ENCODE peak calls at places on chromosome 21, in ten cellular contexts. L, P, R, Z, F, D, V, G, S and A are unnamed samples.

GRCh38 chr21:30337644-30338170 is at the start of gene KRTAP27-1:
- DNase-seq in D (no peak), G (no peak), V (no peak), R (no peak), F (no peak), L (no peak), Z (no peak), P (no peak), S (no peak), A (no peak)

GRCh38 chr21:34020005-34020847 is 53.2 kb upstream of the MRPS6 start:
- DNase-seq in L (no peak), D (no peak), G (no peak), R (no peak), S (no peak), P (no peak), V (no peak), Z (no peak), F (no peak), A (no peak)

GRCh38 chr21:38470762-38471161 is 27.5 kb downstream of the ERG start:
- DNase-seq in R (no peak), S (no peak), P (no peak), F (no peak), G (no peak), V (no peak), D (peak), Z (no peak), L (no peak), A (no peak)

GRCh38 chr21:42111811-42112210 is 40.7 kb downstream of the UMODL1 start:
- DNase-seq in Z (no peak), V (no peak), S (no peak), L (no peak), R (no peak), G (no peak), D (no peak), P (no peak), F (no peak), A (no peak)

GRCh38 chr21:41960386-41960785 is 6.6 kb upstream of the C2CD2 start:
- DNase-seq in L (no peak), Z (no peak), V (no peak), R (no peak), F (no peak), G (no peak), P (no peak), D (no peak), S (no peak), A (no peak)

GRCh38 chr21:21907271-21907670 is 909.1 kb downstream of the NCAM2 start:
- DNase-seq in P (no peak), R (no peak), Z (no peak), D (no peak), F (no peak), V (no peak), S (no peak), G (no peak), L (no peak), A (no peak)

GRCh38 chr21:45820171-45821091 is 161.1 kb upstream of the COL6A1 start:
- DNase-seq in F (peak), P (peak), S (peak), L (peak), D (peak), Z (peak), V (peak), R (peak), G (peak), A (peak)

GRCh38 chr21:42508371-42508770 is 5.3 kb upstream of the SLC37A1 start:
- DNase-seq in D (no peak), V (no peak), P (no peak), F (no peak), G (no peak), L (no peak), S (no peak), Z (no peak), R (no peak), A (no peak)

GRCh38 chr21:36699546-36700294 is 805 bp downstream of the SIM2 start:
- DNase-seq in S (no peak), Z (peak), V (no peak), G (no peak), L (no peak), D (no peak), R (no peak), P (no peak), F (no peak), A (peak)

GRCh38 chr21:29148535-29148934 is 18.1 kb downstream of the MAP3K7CL start:
- DNase-seq in G (no peak), S (no peak), P (no peak), L (no peak), F (no peak), R (no peak), V (no peak), Z (no peak), D (peak), A (no peak)

GRCh38 chr21:41808094-41808493 is 41.2 kb upstream of the RIPK4 start:
- DNase-seq in F (no peak), D (no peak), V (no peak), P (no peak), R (no peak), S (no peak), Z (no peak), L (no peak), G (no peak), A (no peak)

GRCh38 chr21:34684174-34684876 is 15.5 kb downstream of the CLIC6 start:
- DNase-seq in S (no peak), G (no peak), F (no peak), D (no peak), L (no peak), V (no peak), Z (no peak), P (no peak), R (no peak), A (no peak)

GRCh38 chr21:35408401-35408800 is 359.3 kb upstream of the RUNX1 start:
- DNase-seq in Z (no peak), F (no peak), V (no peak), S (no peak), G (no peak), P (no peak), D (peak), R (no peak), L (no peak), A (no peak)

GRCh38 chr21:44300262-44300959 is 558 bp downstream of the PFKL start:
- DNase-seq in F (no peak), P (peak), R (no peak), Z (peak), D (peak), S (peak), G (peak), V (peak), L (peak), A (peak)

GRCh38 chr21:41509733-41510132 is 1.8 kb upstream of the TMPRSS2 start:
- DNase-seq in V (no peak), F (no peak), L (no peak), S (no peak), G (no peak), P (no peak), Z (no peak), D (no peak), R (no peak), A (no peak)

GRCh38 chr21:33324311-33325221 is at the start of gene IFNAR1:
- DNase-seq in R (peak), V (peak), Z (peak), D (peak), P (peak), F (peak), L (peak), S (peak), G (peak), A (peak)

GRCh38 chr21:41868062-41868710 is 11.0 kb downstream of the PRDM15 start:
- DNase-seq in P (no peak), L (no peak), R (no peak), G (no peak), V (no peak), D (peak), Z (no peak), S (no peak), F (no peak), A (no peak)

GRCh38 chr21:24025101-24025500 is 1582.2 kb downstream of the MRPL39 start:
- DNase-seq in V (no peak), P (no peak), G (no peak), L (no peak), Z (no peak), S (no peak), R (no peak), F (no peak), D (no peak), A (no peak)

GRCh38 chr21:45252448-45252925 is 35.2 kb downstream of the POFUT2 start:
- DNase-seq in Z (no peak), F (no peak), R (no peak), S (no peak), L (no peak), P (no peak), V (no peak), D (no peak), G (no peak), A (no peak)

GRCh38 chr21:36709868-36710728 is 11.2 kb downstream of the SIM2 start:
- DNase-seq in R (peak), Z (no peak), P (no peak), D (no peak), S (no peak), F (no peak), V (no peak), G (no peak), L (no peak), A (peak)

GRCh38 chr21:30463713-30464112 is 16.5 kb downstream of the KRTAP19-1 start:
- DNase-seq in G (no peak), R (no peak), L (no peak), Z (no peak), F (no peak), V (no peak), D (no peak), P (no peak), S (no peak), A (no peak)

GRCh38 chr21:27397578-27397977 is 430.7 kb upstream of the ADAMTS5 start:
- DNase-seq in S (no peak), V (no peak), P (no peak), G (no peak), Z (no peak), D (no peak), L (no peak), R (no peak), F (no peak), A (no peak)

GRCh38 chr21:38639782-38640750 is 141.8 kb upstream of the ERG start:
- DNase-seq in L (no peak), R (no peak), P (no peak), G (no peak), S (no peak), V (no peak), F (no peak), D (no peak), Z (no peak), A (no peak)

GRCh38 chr21:43824250-43824882 is 35.0 kb downstream of the RRP1 start:
- DNase-seq in Z (no peak), L (no peak), P (no peak), S (no peak), G (no peak), F (no peak), V (no peak), R (no peak), D (peak), A (peak)

GRCh38 chr21:29657228-29657989 is 282.4 kb downstream of the GRIK1 start:
- DNase-seq in F (no peak), L (no peak), Z (no peak), V (no peak), D (no peak), R (no peak), G (no peak), S (no peak), P (no peak), A (no peak)

GRCh38 chr21:42189860-42190491 is 29.0 kb upstream of the ABCG1 start:
- DNase-seq in G (no peak), S (no peak), F (no peak), V (no peak), R (no peak), P (no peak), L (no peak), Z (no peak), D (no peak), A (no peak)